ENCODE peak calls at places on chromosomes 7 and 10, in six cellular contexts. M, F, R, B, P and T are unnamed samples. For H3K36me3, the result is how much of the 10 kb centered on the place peaks cover.

GRCh38 chr7:110573862-110574528 is 516.9 kb upstream of the LRRN3 start:
- DNase-seq in M (no peak), F (no peak), R (no peak), B (no peak), P (no peak), T (no peak)

GRCh38 chr10:71035511-71036278 is 147.3 kb upstream of the PCBD1 start:
- DNase-seq in M (no peak), F (no peak), R (peak), B (no peak), P (no peak), T (no peak)

GRCh38 chr10:23063387-23064287 is 31.7 kb upstream of the MSRB2 start:
- DNase-seq in M (no peak), F (no peak), R (no peak), B (no peak), P (peak), T (no peak)

GRCh38 chr7:65463184-65463583 is 89.5 kb downstream of the ZNF92 start:
- DNase-seq in M (no peak), F (no peak), R (no peak), B (no peak), P (no peak), T (no peak)

GRCh38 chr10:30447125-30447799 is 13.3 kb downstream of the MAP3K8 start:
- DNase-seq in M (no peak), F (no peak), R (no peak), B (no peak), P (no peak), T (no peak)

GRCh38 chr10:72084094-72084459 is 4.3 kb downstream of the SPOCK2 start:
- DNase-seq in M (no peak), F (no peak), R (no peak), B (no peak), P (no peak), T (no peak)

GRCh38 chr10:121886997-121887622 is 40.7 kb downstream of the ATE1 start:
- DNase-seq in M (no peak), F (no peak), R (peak), B (peak), P (peak), T (peak)

GRCh38 chr10:29646238-29646902 is 11.6 kb upstream of the SVIL start:
- DNase-seq in M (peak), F (no peak), R (peak), B (peak), P (peak), T (peak)

GRCh38 chr7:120538335-120538734 is 265.4 kb downstream of the KCND2 start:
- DNase-seq in M (no peak), F (no peak), R (no peak), B (no peak), P (no peak), T (no peak)

GRCh38 chr10:2244476-2244875 is 507.2 kb upstream of the ADARB2 start:
- DNase-seq in M (no peak), F (no peak), R (no peak), B (no peak), P (no peak), T (no peak)

GRCh38 chr7:155869784-155870076 is 57.5 kb upstream of the SHH start:
- DNase-seq in M (peak), F (no peak), R (peak), B (no peak), P (no peak), T (no peak)

DNA sequence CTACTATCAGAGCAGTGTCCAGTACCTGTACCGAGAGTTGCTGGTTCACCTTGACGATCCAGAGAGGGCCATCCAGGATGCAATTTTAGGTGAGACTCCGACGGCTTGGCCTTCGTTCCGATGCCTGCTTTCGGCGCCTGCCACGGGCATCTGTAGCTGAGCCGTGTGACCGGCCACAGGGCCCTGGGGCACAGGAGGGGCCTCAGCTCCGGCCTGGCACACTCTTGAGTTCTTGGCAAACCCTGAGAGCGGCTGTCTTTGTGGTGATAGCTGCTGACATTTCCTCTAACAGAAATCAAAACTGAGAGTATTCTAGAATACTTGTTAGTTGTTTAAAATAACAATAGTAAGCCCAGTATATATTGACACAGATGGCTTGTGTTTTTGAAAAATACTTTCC is 52.2 kb upstream of the SUN1 start:
- DNase-seq in M (no peak), F (no peak), R (no peak), B (peak), P (no peak), T (no peak)
- H3K36me3 ChIP-seq in M (under half), F (under half), R (under half), B (under half), P (under half), T (under half)

GRCh38 chr7:39342763-39343162 is 223.4 kb upstream of the YAE1 start:
- DNase-seq in M (no peak), F (no peak), R (no peak), B (no peak), P (no peak), T (no peak)

GRCh38 chr7:39336457-39336856 is 229.7 kb upstream of the YAE1 start:
- DNase-seq in M (no peak), F (no peak), R (no peak), B (no peak), P (no peak), T (no peak)

GRCh38 chr7:39341083-39341482 is 225.1 kb upstream of the YAE1 start:
- DNase-seq in M (no peak), F (no peak), R (no peak), B (no peak), P (no peak), T (no peak)

GRCh38 chr7:39338716-39339115 is 227.5 kb upstream of the YAE1 start:
- DNase-seq in M (no peak), F (no peak), R (no peak), B (no peak), P (no peak), T (no peak)

GRCh38 chr7:39339591-39339990 is 226.6 kb upstream of the YAE1 start:
- DNase-seq in M (no peak), F (no peak), R (no peak), B (no peak), P (no peak), T (no peak)
- H3K4me3 ChIP-seq in M (no peak), F (no peak), R (no peak), B (no peak), P (no peak), T (no peak)

GRCh38 chr7:158818325-158819213 is 10.7 kb downstream of the ESYT2 start:
- DNase-seq in M (peak), F (peak), R (peak), B (peak), P (peak), T (no peak)
- TF ChIP-seq POLR2A in M (no peak), F (peak), R (peak), B (peak), P (no peak), T (peak)

GRCh38 chr7:4759211-4759610 is 16.2 kb upstream of the AP5Z1 start:
- DNase-seq in M (no peak), F (no peak), R (no peak), B (no peak), P (no peak), T (no peak)
- H3K36me3 ChIP-seq in M (under half), F (under half), R (half or more), B (under half), P (under half), T (under half)